ENCODE peak calls at places on chromosomes 13 and 19, in four cellular contexts. One of them, this sample, is unnamed.
A peak's percentile ranks its signal among the peaks of the same experiment; 100 is the strongest.

GRCh38 chr13:60759499-60759898 is 362.5 kb downstream of the TDRD3 start:
- DNase-seq in ovary: no peak
- DNase-seq in Peyer's patch: no peak
- DNase-seq in colonic mucosa: peak; percentile 18
- DNase-seq in this sample: peak; percentile 77

GRCh38 chr13:93740334-93740733 is 513.7 kb downstream of the GPC6 start:
- DNase-seq in ovary: no peak
- DNase-seq in colonic mucosa: no peak
- DNase-seq in Peyer's patch: no peak
- DNase-seq in this sample: no peak

GRCh38 chr13:74641586-74641985 is 507.4 kb upstream of the KLF12 start:
- DNase-seq in colonic mucosa: no peak
- DNase-seq in ovary: no peak
- DNase-seq in Peyer's patch: no peak
- DNase-seq in this sample: peak; percentile 77

GRCh38 chr19:2982983-2983350 is 5.6 kb downstream of the TLE6 start:
- DNase-seq in Peyer's patch: peak; percentile 82
- DNase-seq in ovary: peak; percentile 90
- DNase-seq in colonic mucosa: peak; percentile 68
- DNase-seq in this sample: peak; percentile 41

GRCh38 chr19:1373534-1374249 is 10.0 kb upstream of the NDUFS7 start:
- DNase-seq in colonic mucosa: no peak
- DNase-seq in ovary: peak; percentile 93
- DNase-seq in Peyer's patch: no peak
- DNase-seq in this sample: no peak

GRCh38 chr13:99596180-99596579 is 94.9 kb downstream of the TM9SF2 start:
- DNase-seq in ovary: no peak
- DNase-seq in colonic mucosa: no peak
- DNase-seq in Peyer's patch: no peak
- DNase-seq in this sample: no peak

GRCh38 chr19:46654621-46655152 is 6.3 kb downstream of the DACT3 start:
- DNase-seq in ovary: no peak
- DNase-seq in colonic mucosa: no peak
- DNase-seq in Peyer's patch: no peak
- DNase-seq in this sample: no peak

GRCh38 chr19:34308381-34309367 is 54.3 kb downstream of the GARRE1 start:
- DNase-seq in ovary: no peak
- DNase-seq in Peyer's patch: peak; percentile 65
- DNase-seq in colonic mucosa: no peak
- DNase-seq in this sample: no peak

GRCh38 chr13:44726214-44726613 is 150.1 kb upstream of the TSC22D1 start:
- DNase-seq in ovary: no peak
- DNase-seq in colonic mucosa: no peak
- DNase-seq in Peyer's patch: no peak
- DNase-seq in this sample: peak; percentile 75

GRCh38 chr13:32007494-32007893 is 24.1 kb upstream of the FRY start:
- DNase-seq in colonic mucosa: no peak
- DNase-seq in ovary: no peak
- DNase-seq in Peyer's patch: no peak
- DNase-seq in this sample: peak; percentile 44

GRCh38 chr13:75687145-75687763 is 51.1 kb downstream of the LMO7 start:
- DNase-seq in Peyer's patch: no peak
- DNase-seq in ovary: no peak
- DNase-seq in colonic mucosa: no peak
- DNase-seq in this sample: no peak

GRCh38 chr13:75447493-75447892 is 34.5 kb downstream of the TBC1D4 start:
- DNase-seq in Peyer's patch: no peak
- DNase-seq in ovary: no peak
- DNase-seq in colonic mucosa: no peak
- DNase-seq in this sample: no peak

GRCh38 chr19:1131718-1132552 is 28.1 kb downstream of the GPX4 start:
- DNase-seq in colonic mucosa: peak; percentile 93
- DNase-seq in ovary: peak; percentile 77
- DNase-seq in Peyer's patch: peak; percentile 97
- DNase-seq in this sample: peak; percentile 46

GRCh38 chr13:40116008-40116407 is 460.5 kb downstream of the COG6 start:
- DNase-seq in Peyer's patch: peak; percentile 88
- DNase-seq in ovary: peak; percentile 51
- DNase-seq in colonic mucosa: peak; percentile 75
- DNase-seq in this sample: peak; percentile 86

GRCh38 chr19:58571575-58571947 is 1.6 kb downstream of the MZF1 start:
- DNase-seq in colonic mucosa: peak; percentile 17
- DNase-seq in Peyer's patch: peak; percentile 36
- DNase-seq in ovary: peak; percentile 38
- DNase-seq in this sample: no peak

GRCh38 chr19:1026189-1027019 is at the start of gene CNN2:
- DNase-seq in ovary: peak; percentile 84
- DNase-seq in Peyer's patch: peak; percentile 91
- DNase-seq in colonic mucosa: peak; percentile 87
- DNase-seq in this sample: peak; percentile 37

GRCh38 chr19:30407310-30407709 is 35.1 kb downstream of the ZNF536 start:
- DNase-seq in colonic mucosa: no peak
- DNase-seq in Peyer's patch: no peak
- DNase-seq in ovary: no peak
- DNase-seq in this sample: no peak

GRCh38 chr13:52665325-52665724 is 12.7 kb downstream of the SUGT1 start:
- DNase-seq in colonic mucosa: no peak
- DNase-seq in Peyer's patch: no peak
- DNase-seq in ovary: no peak
- DNase-seq in this sample: peak; percentile 41

GRCh38 chr13:50526771-50527567 is 316.5 kb downstream of the DLEU7 start:
- DNase-seq in ovary: no peak
- DNase-seq in Peyer's patch: no peak
- DNase-seq in colonic mucosa: no peak
- DNase-seq in this sample: no peak
- H3K27ac ChIP-seq in ovary: no peak overlapping the region
- H3K27ac ChIP-seq in Peyer's patch: no peak overlapping the region
- H3K27ac ChIP-seq in colonic mucosa: no peak overlapping the region
- H3K27ac ChIP-seq in this sample: no peak overlapping the region

GRCh38 chr13:33800646-33801186 is 17.2 kb upstream of the RFC3 start:
- DNase-seq in ovary: no peak
- DNase-seq in colonic mucosa: no peak
- DNase-seq in Peyer's patch: no peak
- DNase-seq in this sample: no peak
- TF ChIP-seq CTCF in ovary: no peak
- TF ChIP-seq CTCF in colonic mucosa: no peak
- TF ChIP-seq CTCF in Peyer's patch: no peak
- TF ChIP-seq CTCF in this sample: no peak

DNA sequence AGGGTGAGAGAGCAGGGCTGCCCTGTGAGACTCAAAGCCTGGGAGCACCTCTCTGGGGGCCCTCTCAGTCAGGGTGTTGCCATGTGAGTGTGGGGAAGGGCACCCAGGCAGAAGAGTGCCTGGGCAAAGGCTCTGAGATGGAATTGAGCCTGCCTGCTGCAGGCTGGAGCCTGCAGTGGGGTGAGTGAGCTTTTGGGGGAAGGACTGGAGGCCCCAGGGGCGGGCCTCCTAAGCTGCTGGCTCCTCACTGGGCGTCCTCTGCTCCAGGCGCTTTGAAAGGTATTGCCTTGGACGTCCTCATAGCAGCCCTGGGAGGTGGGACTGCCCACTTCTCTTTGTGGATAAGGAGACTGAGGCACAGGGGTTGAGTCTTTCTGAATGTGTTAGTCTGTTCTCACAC is 60.3 kb downstream of the ARHGEF7 start:
- DNase-seq in Peyer's patch: no peak
- DNase-seq in ovary: no peak
- DNase-seq in colonic mucosa: no peak
- DNase-seq in this sample: no peak
- H3K4me1 ChIP-seq in Peyer's patch: no peaks in the 10 kb centered on the region
- H3K4me1 ChIP-seq in ovary: peaks cover 23% of the 10 kb centered on the region
- H3K4me1 ChIP-seq in colonic mucosa: peaks cover 4% of the 10 kb centered on the region
- H3K4me1 ChIP-seq in this sample: peaks cover 5% of the 10 kb centered on the region

DNA sequence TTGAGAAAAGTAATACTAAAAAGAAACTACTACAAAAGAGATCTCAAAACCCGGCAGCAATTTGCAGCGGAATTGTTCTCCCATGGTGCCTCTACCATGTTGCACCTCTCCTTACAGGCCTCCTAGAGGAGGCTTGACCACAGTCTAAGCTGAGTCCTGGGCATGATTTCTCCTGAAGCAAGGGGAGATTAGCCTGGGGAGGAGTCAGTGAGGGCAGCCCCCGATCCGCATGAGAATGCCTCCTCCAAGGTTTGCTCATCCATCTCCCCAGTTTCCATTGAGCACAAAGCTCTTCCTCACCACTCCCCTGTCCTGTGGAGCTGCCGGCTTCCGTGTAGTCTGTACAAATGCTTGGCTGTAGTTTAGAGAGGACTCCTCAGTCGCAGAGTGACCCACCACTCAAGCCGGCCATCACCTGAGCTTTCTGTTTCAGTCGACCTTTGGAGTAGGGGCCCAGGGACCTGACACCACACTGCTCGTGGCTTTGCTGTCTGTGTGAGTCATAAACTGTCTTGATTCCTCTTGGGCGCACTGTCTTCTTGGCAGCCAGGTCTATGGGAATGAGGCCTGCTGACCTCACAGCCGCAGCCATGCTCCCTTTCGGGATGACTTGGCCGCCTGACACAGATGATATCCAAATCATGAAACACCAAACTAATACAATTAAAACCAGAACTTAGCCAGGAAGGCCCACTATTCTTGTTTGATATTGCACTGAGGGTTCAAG is 72.3 kb downstream of the C1QTNF9 start:
- DNase-seq in Peyer's patch: no peak
- DNase-seq in ovary: no peak
- DNase-seq in colonic mucosa: no peak
- DNase-seq in this sample: no peak
- H3K27ac ChIP-seq in Peyer's patch: no peak overlapping the region
- H3K27ac ChIP-seq in ovary: no peak overlapping the region
- H3K27ac ChIP-seq in colonic mucosa: no peak overlapping the region
- H3K27ac ChIP-seq in this sample: no peak overlapping the region

GRCh38 chr19:5545051-5545450 is 22.7 kb downstream of the TINCR start:
- DNase-seq in ovary: no peak
- DNase-seq in Peyer's patch: no peak
- DNase-seq in colonic mucosa: no peak
- DNase-seq in this sample: no peak

GRCh38 chr19:5542665-5543064 is 25.1 kb downstream of the TINCR start:
- DNase-seq in colonic mucosa: no peak
- DNase-seq in Peyer's patch: no peak
- DNase-seq in ovary: no peak
- DNase-seq in this sample: no peak

GRCh38 chr19:5545984-5546383 is 21.8 kb downstream of the TINCR start:
- DNase-seq in ovary: no peak
- DNase-seq in colonic mucosa: no peak
- DNase-seq in Peyer's patch: no peak
- DNase-seq in this sample: no peak

DNA sequence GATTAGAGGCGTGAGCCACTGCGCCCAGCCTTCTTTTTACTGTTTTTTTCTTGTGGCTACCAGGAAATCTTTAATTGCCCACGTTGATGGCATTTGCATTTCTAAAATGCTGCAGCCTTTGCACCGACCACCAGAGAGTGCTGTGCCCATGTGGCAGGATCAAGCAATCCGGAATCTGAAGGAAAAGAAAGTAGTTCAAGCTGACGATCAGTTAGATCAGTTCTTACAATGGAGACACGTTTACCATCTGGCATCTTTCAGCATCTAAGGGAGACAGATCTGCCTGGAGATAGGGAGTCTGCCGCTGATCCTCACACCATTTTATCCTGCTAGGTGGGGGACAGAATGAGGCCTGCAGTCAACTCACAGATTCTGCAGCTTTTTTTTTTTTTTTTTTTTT is 19.9 kb downstream of the TINCR start:
- DNase-seq in colonic mucosa: no peak
- DNase-seq in Peyer's patch: peak; percentile 50
- DNase-seq in ovary: no peak
- DNase-seq in this sample: no peak
- TF ChIP-seq CTCF in colonic mucosa: peak; percentile 35
- TF ChIP-seq CTCF in Peyer's patch: no peak
- TF ChIP-seq CTCF in ovary: no peak
- TF ChIP-seq CTCF in this sample: peak; percentile 88

DNA sequence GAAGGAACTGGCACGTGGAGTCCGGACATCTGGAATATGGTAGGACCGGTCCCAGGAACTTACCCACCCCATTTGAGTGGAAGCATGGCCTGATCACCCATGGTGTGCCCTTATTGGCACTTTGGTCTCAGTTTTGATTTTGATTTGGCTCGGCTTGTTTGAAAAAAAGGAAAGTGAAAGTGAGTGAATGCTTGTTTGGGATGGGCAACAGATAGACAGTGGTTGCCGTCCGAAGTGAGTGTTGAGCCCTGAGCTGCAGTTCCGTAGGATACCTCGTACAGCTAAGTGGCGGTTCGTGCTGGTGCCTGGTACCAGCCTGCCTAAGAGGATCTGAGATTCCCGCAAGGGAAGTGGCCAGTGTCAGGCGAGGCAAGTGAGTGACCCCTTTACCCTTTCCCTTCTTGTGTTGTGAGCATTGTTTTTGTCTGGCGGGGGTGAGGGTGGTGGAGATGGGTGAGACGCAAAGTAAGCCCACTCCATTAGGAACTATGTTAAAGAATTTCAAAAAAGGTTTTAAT is 605.8 kb downstream of the UQCRFS1 start:
- DNase-seq in ovary: no peak
- DNase-seq in colonic mucosa: no peak
- DNase-seq in Peyer's patch: no peak
- DNase-seq in this sample: no peak
- H3K4me1 ChIP-seq in ovary: no peaks in the 10 kb centered on the region
- H3K4me1 ChIP-seq in colonic mucosa: no peaks in the 10 kb centered on the region
- H3K4me1 ChIP-seq in Peyer's patch: no peaks in the 10 kb centered on the region
- H3K4me1 ChIP-seq in this sample: no peaks in the 10 kb centered on the region

GRCh38 chr19:15320118-15320517 is 12.2 kb downstream of the BRD4 start:
- DNase-seq in Peyer's patch: no peak
- DNase-seq in colonic mucosa: no peak
- DNase-seq in ovary: no peak
- DNase-seq in this sample: no peak

GRCh38 chr19:15316498-15316897 is 15.8 kb downstream of the BRD4 start:
- DNase-seq in ovary: no peak
- DNase-seq in Peyer's patch: no peak
- DNase-seq in colonic mucosa: no peak
- DNase-seq in this sample: no peak

GRCh38 chr19:15317392-15318011 is 14.8 kb downstream of the BRD4 start:
- DNase-seq in ovary: no peak
- DNase-seq in Peyer's patch: no peak
- DNase-seq in colonic mucosa: no peak
- DNase-seq in this sample: no peak

GRCh38 chr19:15315101-15315500 is 17.2 kb downstream of the BRD4 start:
- DNase-seq in colonic mucosa: no peak
- DNase-seq in Peyer's patch: no peak
- DNase-seq in ovary: no peak
- DNase-seq in this sample: peak; percentile 76

GRCh38 chr19:15318241-15318691 is 14.1 kb downstream of the BRD4 start:
- DNase-seq in ovary: no peak
- DNase-seq in colonic mucosa: no peak
- DNase-seq in Peyer's patch: peak; percentile 66
- DNase-seq in this sample: no peak
- H3K27ac ChIP-seq in ovary: no peak overlapping the region
- H3K27ac ChIP-seq in colonic mucosa: peak overlapping the region; percentile 3
- H3K27ac ChIP-seq in Peyer's patch: peak overlapping the region; percentile 14
- H3K27ac ChIP-seq in this sample: no peak overlapping the region

GRCh38 chr13:91273675-91274074 is 73.8 kb upstream of the MIR17HG start:
- DNase-seq in Peyer's patch: no peak
- DNase-seq in ovary: no peak
- DNase-seq in colonic mucosa: no peak
- DNase-seq in this sample: no peak
- TF ChIP-seq CTCF in Peyer's patch: no peak
- TF ChIP-seq CTCF in ovary: no peak
- TF ChIP-seq CTCF in colonic mucosa: no peak
- TF ChIP-seq CTCF in this sample: no peak